ENCODE peak calls at places on chromosomes 2 and 18, in nine cellular contexts. One of them, this sample, is unnamed.

GRCh38 chr2:120735750-120736170 is at the start of gene GLI2:
- DNase-seq in amygdala: no peak
- DNase-seq in AG09319: peak; percentile 70
- DNase-seq in NCI-H2029 treated with DMSO at 0.1 percent for 48 hours: no peak
- DNase-seq in lung microvascular endothelial cell: peak; percentile 87
- DNase-seq in activated effector memory CD4-positive, alpha-beta T cell treated with anti-CD3 and anti-CD28 coated beads, Interleukin-2, amount 50 U/mL, for 16 hours: peak; percentile 54
- DNase-seq in esophagus squamous epithelium: no peak
- DNase-seq in progenitor cell of endocrine pancreas: peak; percentile 72
- DNase-seq in T1000: peak; percentile 66
- DNase-seq in this sample: no peak

GRCh38 chr2:42659601-42660000 is 91.2 kb downstream of the MTA3 start:
- DNase-seq in amygdala: no peak
- DNase-seq in AG09319: no peak
- DNase-seq in NCI-H2029 treated with DMSO at 0.1 percent for 48 hours: no peak
- DNase-seq in lung microvascular endothelial cell: no peak
- DNase-seq in activated effector memory CD4-positive, alpha-beta T cell treated with anti-CD3 and anti-CD28 coated beads, Interleukin-2, amount 50 U/mL, for 16 hours: no peak
- DNase-seq in esophagus squamous epithelium: no peak
- DNase-seq in progenitor cell of endocrine pancreas: no peak
- DNase-seq in T1000: no peak
- DNase-seq in this sample: no peak

GRCh38 chr18:23069481-23069880 is 65.8 kb upstream of the CABLES1 start:
- DNase-seq in amygdala: no peak
- DNase-seq in AG09319: no peak
- DNase-seq in NCI-H2029 treated with DMSO at 0.1 percent for 48 hours: no peak
- DNase-seq in lung microvascular endothelial cell: no peak
- DNase-seq in activated effector memory CD4-positive, alpha-beta T cell treated with anti-CD3 and anti-CD28 coated beads, Interleukin-2, amount 50 U/mL, for 16 hours: peak; percentile 65
- DNase-seq in esophagus squamous epithelium: no peak
- DNase-seq in progenitor cell of endocrine pancreas: no peak
- DNase-seq in T1000: no peak
- DNase-seq in this sample: no peak

GRCh38 chr2:27378096-27378808 is 2.3 kb downstream of the ZNF513 start:
- DNase-seq in amygdala: no peak
- DNase-seq in AG09319: no peak
- DNase-seq in NCI-H2029 treated with DMSO at 0.1 percent for 48 hours: no peak
- DNase-seq in lung microvascular endothelial cell: no peak
- DNase-seq in activated effector memory CD4-positive, alpha-beta T cell treated with anti-CD3 and anti-CD28 coated beads, Interleukin-2, amount 50 U/mL, for 16 hours: no peak
- DNase-seq in esophagus squamous epithelium: no peak
- DNase-seq in progenitor cell of endocrine pancreas: no peak
- DNase-seq in T1000: peak; percentile 4
- DNase-seq in this sample: no peak

GRCh38 chr2:217102941-217103340 is 243.1 kb upstream of the TNP1 start:
- DNase-seq in amygdala: no peak
- DNase-seq in AG09319: no peak
- DNase-seq in NCI-H2029 treated with DMSO at 0.1 percent for 48 hours: no peak
- DNase-seq in lung microvascular endothelial cell: no peak
- DNase-seq in activated effector memory CD4-positive, alpha-beta T cell treated with anti-CD3 and anti-CD28 coated beads, Interleukin-2, amount 50 U/mL, for 16 hours: no peak
- DNase-seq in esophagus squamous epithelium: no peak
- DNase-seq in progenitor cell of endocrine pancreas: no peak
- DNase-seq in T1000: no peak
- DNase-seq in this sample: no peak

GRCh38 chr2:238027591-238028415 is 33.0 kb upstream of the SCLY start:
- DNase-seq in amygdala: no peak
- DNase-seq in AG09319: no peak
- DNase-seq in NCI-H2029 treated with DMSO at 0.1 percent for 48 hours: no peak
- DNase-seq in lung microvascular endothelial cell: no peak
- DNase-seq in activated effector memory CD4-positive, alpha-beta T cell treated with anti-CD3 and anti-CD28 coated beads, Interleukin-2, amount 50 U/mL, for 16 hours: no peak
- DNase-seq in esophagus squamous epithelium: no peak
- DNase-seq in progenitor cell of endocrine pancreas: no peak
- DNase-seq in T1000: no peak
- DNase-seq in this sample: no peak

GRCh38 chr2:209431701-209432100 is 7.9 kb downstream of the MAP2 start:
- DNase-seq in amygdala: no peak
- DNase-seq in AG09319: peak; percentile 11
- DNase-seq in NCI-H2029 treated with DMSO at 0.1 percent for 48 hours: no peak
- DNase-seq in lung microvascular endothelial cell: no peak
- DNase-seq in activated effector memory CD4-positive, alpha-beta T cell treated with anti-CD3 and anti-CD28 coated beads, Interleukin-2, amount 50 U/mL, for 16 hours: no peak
- DNase-seq in esophagus squamous epithelium: no peak
- DNase-seq in progenitor cell of endocrine pancreas: no peak
- DNase-seq in T1000: peak; percentile 6
- DNase-seq in this sample: no peak

GRCh38 chr2:108280466-108280865 is 8.2 kb upstream of the SULT1C2 start:
- DNase-seq in amygdala: no peak
- DNase-seq in AG09319: no peak
- DNase-seq in NCI-H2029 treated with DMSO at 0.1 percent for 48 hours: no peak
- DNase-seq in lung microvascular endothelial cell: no peak
- DNase-seq in activated effector memory CD4-positive, alpha-beta T cell treated with anti-CD3 and anti-CD28 coated beads, Interleukin-2, amount 50 U/mL, for 16 hours: no peak
- DNase-seq in esophagus squamous epithelium: no peak
- DNase-seq in progenitor cell of endocrine pancreas: no peak
- DNase-seq in T1000: no peak
- DNase-seq in this sample: no peak

GRCh38 chr2:135227386-135227785 is 175.3 kb downstream of the RAB3GAP1 start:
- DNase-seq in amygdala: no peak
- DNase-seq in AG09319: no peak
- DNase-seq in NCI-H2029 treated with DMSO at 0.1 percent for 48 hours: no peak
- DNase-seq in lung microvascular endothelial cell: no peak
- DNase-seq in activated effector memory CD4-positive, alpha-beta T cell treated with anti-CD3 and anti-CD28 coated beads, Interleukin-2, amount 50 U/mL, for 16 hours: no peak
- DNase-seq in esophagus squamous epithelium: no peak
- DNase-seq in progenitor cell of endocrine pancreas: no peak
- DNase-seq in T1000: no peak
- DNase-seq in this sample: no peak

GRCh38 chr2:53131416-53131815 is 636.2 kb upstream of the CHAC2 start:
- DNase-seq in amygdala: no peak
- DNase-seq in AG09319: no peak
- DNase-seq in NCI-H2029 treated with DMSO at 0.1 percent for 48 hours: no peak
- DNase-seq in lung microvascular endothelial cell: no peak
- DNase-seq in activated effector memory CD4-positive, alpha-beta T cell treated with anti-CD3 and anti-CD28 coated beads, Interleukin-2, amount 50 U/mL, for 16 hours: no peak
- DNase-seq in esophagus squamous epithelium: no peak
- DNase-seq in progenitor cell of endocrine pancreas: no peak
- DNase-seq in T1000: no peak
- DNase-seq in this sample: no peak

GRCh38 chr2:170467568-170468422 is 247.3 kb upstream of the SP5 start:
- DNase-seq in amygdala: no peak
- DNase-seq in AG09319: no peak
- DNase-seq in NCI-H2029 treated with DMSO at 0.1 percent for 48 hours: no peak
- DNase-seq in lung microvascular endothelial cell: peak; percentile 12
- DNase-seq in activated effector memory CD4-positive, alpha-beta T cell treated with anti-CD3 and anti-CD28 coated beads, Interleukin-2, amount 50 U/mL, for 16 hours: no peak
- DNase-seq in esophagus squamous epithelium: no peak
- DNase-seq in progenitor cell of endocrine pancreas: no peak
- DNase-seq in T1000: no peak
- DNase-seq in this sample: no peak

GRCh38 chr2:2732331-2733119 is 401.4 kb upstream of the MYT1L start:
- DNase-seq in amygdala: no peak
- DNase-seq in AG09319: no peak
- DNase-seq in NCI-H2029 treated with DMSO at 0.1 percent for 48 hours: no peak
- DNase-seq in lung microvascular endothelial cell: no peak
- DNase-seq in activated effector memory CD4-positive, alpha-beta T cell treated with anti-CD3 and anti-CD28 coated beads, Interleukin-2, amount 50 U/mL, for 16 hours: no peak
- DNase-seq in esophagus squamous epithelium: no peak
- DNase-seq in progenitor cell of endocrine pancreas: no peak
- DNase-seq in T1000: no peak
- DNase-seq in this sample: no peak

GRCh38 chr2:230161180-230161579 is 58.6 kb downstream of the SP110 start:
- DNase-seq in amygdala: no peak
- DNase-seq in AG09319: peak; percentile 5
- DNase-seq in NCI-H2029 treated with DMSO at 0.1 percent for 48 hours: no peak
- DNase-seq in lung microvascular endothelial cell: no peak
- DNase-seq in activated effector memory CD4-positive, alpha-beta T cell treated with anti-CD3 and anti-CD28 coated beads, Interleukin-2, amount 50 U/mL, for 16 hours: no peak
- DNase-seq in esophagus squamous epithelium: no peak
- DNase-seq in progenitor cell of endocrine pancreas: no peak
- DNase-seq in T1000: peak; percentile 15
- DNase-seq in this sample: no peak

GRCh38 chr2:221097568-221097915 is 474.6 kb downstream of the EPHA4 start:
- DNase-seq in amygdala: no peak
- DNase-seq in AG09319: no peak
- DNase-seq in NCI-H2029 treated with DMSO at 0.1 percent for 48 hours: no peak
- DNase-seq in lung microvascular endothelial cell: peak; percentile 72
- DNase-seq in activated effector memory CD4-positive, alpha-beta T cell treated with anti-CD3 and anti-CD28 coated beads, Interleukin-2, amount 50 U/mL, for 16 hours: no peak
- DNase-seq in esophagus squamous epithelium: no peak
- DNase-seq in progenitor cell of endocrine pancreas: no peak
- DNase-seq in T1000: no peak
- DNase-seq in this sample: no peak

GRCh38 chr18:45197526-45197970 is 417.7 kb upstream of the SLC14A2 start:
- DNase-seq in amygdala: no peak
- DNase-seq in AG09319: no peak
- DNase-seq in NCI-H2029 treated with DMSO at 0.1 percent for 48 hours: no peak
- DNase-seq in lung microvascular endothelial cell: peak; percentile 3
- DNase-seq in activated effector memory CD4-positive, alpha-beta T cell treated with anti-CD3 and anti-CD28 coated beads, Interleukin-2, amount 50 U/mL, for 16 hours: no peak
- DNase-seq in esophagus squamous epithelium: no peak
- DNase-seq in progenitor cell of endocrine pancreas: no peak
- DNase-seq in T1000: no peak
- DNase-seq in this sample: no peak

GRCh38 chr2:161077367-161078210 is 82.6 kb upstream of the TANK start:
- DNase-seq in amygdala: no peak
- DNase-seq in AG09319: no peak
- DNase-seq in NCI-H2029 treated with DMSO at 0.1 percent for 48 hours: no peak
- DNase-seq in lung microvascular endothelial cell: peak; percentile 98
- DNase-seq in activated effector memory CD4-positive, alpha-beta T cell treated with anti-CD3 and anti-CD28 coated beads, Interleukin-2, amount 50 U/mL, for 16 hours: peak; percentile 80
- DNase-seq in esophagus squamous epithelium: no peak
- DNase-seq in progenitor cell of endocrine pancreas: no peak
- DNase-seq in T1000: no peak
- DNase-seq in this sample: peak; percentile 99

GRCh38 chr2:237256845-237257244 is 157.1 kb downstream of the COL6A3 start:
- DNase-seq in amygdala: no peak
- DNase-seq in AG09319: no peak
- DNase-seq in NCI-H2029 treated with DMSO at 0.1 percent for 48 hours: no peak
- DNase-seq in lung microvascular endothelial cell: peak; percentile 44
- DNase-seq in activated effector memory CD4-positive, alpha-beta T cell treated with anti-CD3 and anti-CD28 coated beads, Interleukin-2, amount 50 U/mL, for 16 hours: no peak
- DNase-seq in esophagus squamous epithelium: no peak
- DNase-seq in progenitor cell of endocrine pancreas: no peak
- DNase-seq in T1000: no peak
- DNase-seq in this sample: no peak

GRCh38 chr18:79774111-79774510 is 23.6 kb upstream of the KCNG2 start:
- DNase-seq in amygdala: no peak
- DNase-seq in AG09319: no peak
- DNase-seq in NCI-H2029 treated with DMSO at 0.1 percent for 48 hours: no peak
- DNase-seq in lung microvascular endothelial cell: no peak
- DNase-seq in activated effector memory CD4-positive, alpha-beta T cell treated with anti-CD3 and anti-CD28 coated beads, Interleukin-2, amount 50 U/mL, for 16 hours: peak; percentile 27
- DNase-seq in esophagus squamous epithelium: no peak
- DNase-seq in progenitor cell of endocrine pancreas: no peak
- DNase-seq in T1000: no peak
- DNase-seq in this sample: no peak

GRCh38 chr18:25349926-25350560 is 1.9 kb downstream of the ZNF521 start:
- DNase-seq in amygdala: no peak
- DNase-seq in AG09319: no peak
- DNase-seq in NCI-H2029 treated with DMSO at 0.1 percent for 48 hours: no peak
- DNase-seq in lung microvascular endothelial cell: peak; percentile 40
- DNase-seq in activated effector memory CD4-positive, alpha-beta T cell treated with anti-CD3 and anti-CD28 coated beads, Interleukin-2, amount 50 U/mL, for 16 hours: no peak
- DNase-seq in esophagus squamous epithelium: no peak
- DNase-seq in progenitor cell of endocrine pancreas: peak; percentile 43
- DNase-seq in T1000: peak; percentile 19
- DNase-seq in this sample: no peak

GRCh38 chr2:48204750-48205136 is 298.4 kb upstream of the FBXO11 start:
- DNase-seq in amygdala: no peak
- DNase-seq in AG09319: no peak
- DNase-seq in NCI-H2029 treated with DMSO at 0.1 percent for 48 hours: no peak
- DNase-seq in lung microvascular endothelial cell: no peak
- DNase-seq in activated effector memory CD4-positive, alpha-beta T cell treated with anti-CD3 and anti-CD28 coated beads, Interleukin-2, amount 50 U/mL, for 16 hours: no peak
- DNase-seq in esophagus squamous epithelium: no peak
- DNase-seq in progenitor cell of endocrine pancreas: no peak
- DNase-seq in T1000: no peak
- DNase-seq in this sample: no peak

GRCh38 chr18:75211002-75211621 is 515 bp downstream of the TSHZ1 start:
- DNase-seq in amygdala: no peak
- DNase-seq in AG09319: no peak
- DNase-seq in NCI-H2029 treated with DMSO at 0.1 percent for 48 hours: no peak
- DNase-seq in lung microvascular endothelial cell: no peak
- DNase-seq in activated effector memory CD4-positive, alpha-beta T cell treated with anti-CD3 and anti-CD28 coated beads, Interleukin-2, amount 50 U/mL, for 16 hours: peak; percentile 76
- DNase-seq in esophagus squamous epithelium: no peak
- DNase-seq in progenitor cell of endocrine pancreas: no peak
- DNase-seq in T1000: no peak
- DNase-seq in this sample: no peak

GRCh38 chr18:3541549-3542386 is 91.8 kb downstream of the TGIF1 start:
- DNase-seq in amygdala: no peak
- DNase-seq in AG09319: no peak
- DNase-seq in NCI-H2029 treated with DMSO at 0.1 percent for 48 hours: no peak
- DNase-seq in lung microvascular endothelial cell: no peak
- DNase-seq in activated effector memory CD4-positive, alpha-beta T cell treated with anti-CD3 and anti-CD28 coated beads, Interleukin-2, amount 50 U/mL, for 16 hours: no peak
- DNase-seq in esophagus squamous epithelium: no peak
- DNase-seq in progenitor cell of endocrine pancreas: no peak
- DNase-seq in T1000: no peak
- DNase-seq in this sample: no peak

GRCh38 chr2:120741514-120742448 is 6.1 kb downstream of the GLI2 start:
- DNase-seq in amygdala: no peak
- DNase-seq in AG09319: no peak
- DNase-seq in NCI-H2029 treated with DMSO at 0.1 percent for 48 hours: no peak
- DNase-seq in lung microvascular endothelial cell: no peak
- DNase-seq in activated effector memory CD4-positive, alpha-beta T cell treated with anti-CD3 and anti-CD28 coated beads, Interleukin-2, amount 50 U/mL, for 16 hours: no peak
- DNase-seq in esophagus squamous epithelium: no peak
- DNase-seq in progenitor cell of endocrine pancreas: peak; percentile 51
- DNase-seq in T1000: no peak
- DNase-seq in this sample: no peak

GRCh38 chr18:55458456-55459238 is 129.3 kb downstream of the TCF4 start:
- DNase-seq in amygdala: peak; percentile 3
- DNase-seq in AG09319: no peak
- DNase-seq in NCI-H2029 treated with DMSO at 0.1 percent for 48 hours: no peak
- DNase-seq in lung microvascular endothelial cell: no peak
- DNase-seq in activated effector memory CD4-positive, alpha-beta T cell treated with anti-CD3 and anti-CD28 coated beads, Interleukin-2, amount 50 U/mL, for 16 hours: no peak
- DNase-seq in esophagus squamous epithelium: no peak
- DNase-seq in progenitor cell of endocrine pancreas: no peak
- DNase-seq in T1000: no peak
- DNase-seq in this sample: no peak

GRCh38 chr2:112474844-112475486 is 7.0 kb upstream of the TTL start:
- DNase-seq in amygdala: no peak
- DNase-seq in AG09319: no peak
- DNase-seq in NCI-H2029 treated with DMSO at 0.1 percent for 48 hours: no peak
- DNase-seq in lung microvascular endothelial cell: no peak
- DNase-seq in activated effector memory CD4-positive, alpha-beta T cell treated with anti-CD3 and anti-CD28 coated beads, Interleukin-2, amount 50 U/mL, for 16 hours: no peak
- DNase-seq in esophagus squamous epithelium: no peak
- DNase-seq in progenitor cell of endocrine pancreas: no peak
- DNase-seq in T1000: no peak
- DNase-seq in this sample: no peak

GRCh38 chr2:194602750-194603149 is 1054.3 kb upstream of the SLC39A10 start:
- DNase-seq in amygdala: no peak
- DNase-seq in AG09319: no peak
- DNase-seq in NCI-H2029 treated with DMSO at 0.1 percent for 48 hours: no peak
- DNase-seq in lung microvascular endothelial cell: no peak
- DNase-seq in activated effector memory CD4-positive, alpha-beta T cell treated with anti-CD3 and anti-CD28 coated beads, Interleukin-2, amount 50 U/mL, for 16 hours: no peak
- DNase-seq in esophagus squamous epithelium: no peak
- DNase-seq in progenitor cell of endocrine pancreas: no peak
- DNase-seq in T1000: no peak
- DNase-seq in this sample: no peak

GRCh38 chr18:34932792-34933466 is 108.3 kb upstream of the MAPRE2 start:
- DNase-seq in amygdala: no peak
- DNase-seq in AG09319: no peak
- DNase-seq in NCI-H2029 treated with DMSO at 0.1 percent for 48 hours: no peak
- DNase-seq in lung microvascular endothelial cell: no peak
- DNase-seq in activated effector memory CD4-positive, alpha-beta T cell treated with anti-CD3 and anti-CD28 coated beads, Interleukin-2, amount 50 U/mL, for 16 hours: no peak
- DNase-seq in esophagus squamous epithelium: no peak
- DNase-seq in progenitor cell of endocrine pancreas: no peak
- DNase-seq in T1000: no peak
- DNase-seq in this sample: no peak

GRCh38 chr2:230410861-230411464 is 5.0 kb upstream of the SP100 start:
- DNase-seq in amygdala: no peak
- DNase-seq in AG09319: no peak
- DNase-seq in NCI-H2029 treated with DMSO at 0.1 percent for 48 hours: no peak
- DNase-seq in lung microvascular endothelial cell: no peak
- DNase-seq in activated effector memory CD4-positive, alpha-beta T cell treated with anti-CD3 and anti-CD28 coated beads, Interleukin-2, amount 50 U/mL, for 16 hours: no peak
- DNase-seq in esophagus squamous epithelium: no peak
- DNase-seq in progenitor cell of endocrine pancreas: no peak
- DNase-seq in T1000: no peak
- DNase-seq in this sample: no peak

This sample was measured in glomerular endothelial cell.